ENCODE peak calls at places on chromosomes 4 and X, in nine cellular contexts. One of them, this sample, is unnamed. For H3K4me1, the result is how much of the 10 kb centered on the place peaks cover.

GRCh38 chr4:85496933-85497332 is 22.0 kb downstream of the ARHGAP24 start:
- DNase-seq in mesenchymal stem cell: peak
- DNase-seq in PC-3: peak
- DNase-seq in left ventricle myocardium inferior: no peak
- DNase-seq in sigmoid colon: no peak
- DNase-seq in IMR-90: peak
- DNase-seq in endothelial cell of umbilical vein: peak
- DNase-seq in ovary: no peak
- DNase-seq in transverse colon: no peak
- DNase-seq in this sample: no peak

GRCh38 chr4:103306870-103307345 is 108.8 kb upstream of the CENPE start:
- DNase-seq in PC-3: peak
- DNase-seq in transverse colon: peak
- DNase-seq in left ventricle myocardium inferior: no peak
- DNase-seq in sigmoid colon: peak
- DNase-seq in ovary: no peak
- DNase-seq in mesenchymal stem cell: no peak
- DNase-seq in IMR-90: no peak
- DNase-seq in endothelial cell of umbilical vein: no peak
- DNase-seq in this sample: peak

GRCh38 chrX:32392655-32393054 is 818.7 kb downstream of the DMD start:
- DNase-seq in PC-3: no peak
- DNase-seq in ovary: no peak
- DNase-seq in transverse colon: no peak
- DNase-seq in IMR-90: no peak
- DNase-seq in mesenchymal stem cell: no peak
- DNase-seq in sigmoid colon: no peak
- DNase-seq in left ventricle myocardium inferior: no peak
- DNase-seq in endothelial cell of umbilical vein: no peak
- DNase-seq in this sample: no peak

GRCh38 chr4:14149469-14150030 is 522.0 kb upstream of the BOD1L1 start:
- DNase-seq in PC-3: no peak
- DNase-seq in ovary: no peak
- DNase-seq in endothelial cell of umbilical vein: no peak
- DNase-seq in sigmoid colon: no peak
- DNase-seq in left ventricle myocardium inferior: no peak
- DNase-seq in mesenchymal stem cell: no peak
- DNase-seq in IMR-90: peak
- DNase-seq in transverse colon: no peak
- DNase-seq in this sample: no peak

GRCh38 chrX:110691446-110691845 is 104.2 kb downstream of the CHRDL1 start:
- DNase-seq in endothelial cell of umbilical vein: no peak
- DNase-seq in PC-3: no peak
- DNase-seq in IMR-90: no peak
- DNase-seq in sigmoid colon: no peak
- DNase-seq in left ventricle myocardium inferior: no peak
- DNase-seq in mesenchymal stem cell: no peak
- DNase-seq in ovary: no peak
- DNase-seq in transverse colon: no peak
- DNase-seq in this sample: no peak

GRCh38 chr4:37648084-37648817 is 37.9 kb downstream of the RELL1 start:
- DNase-seq in left ventricle myocardium inferior: peak
- DNase-seq in PC-3: peak
- DNase-seq in endothelial cell of umbilical vein: peak
- DNase-seq in sigmoid colon: peak
- DNase-seq in ovary: peak
- DNase-seq in transverse colon: peak
- DNase-seq in mesenchymal stem cell: peak
- DNase-seq in IMR-90: peak
- DNase-seq in this sample: peak

GRCh38 chr4:162847945-162848549 is 318.6 kb downstream of the NAF1 start:
- DNase-seq in sigmoid colon: no peak
- DNase-seq in transverse colon: no peak
- DNase-seq in PC-3: no peak
- DNase-seq in mesenchymal stem cell: no peak
- DNase-seq in left ventricle myocardium inferior: no peak
- DNase-seq in ovary: no peak
- DNase-seq in IMR-90: no peak
- DNase-seq in endothelial cell of umbilical vein: no peak
- DNase-seq in this sample: no peak

GRCh38 chrX:2500681-2501151 is at the start of the genes DHRSX and ZBED1:
- DNase-seq in IMR-90: no peak
- DNase-seq in left ventricle myocardium inferior: peak
- DNase-seq in mesenchymal stem cell: peak
- DNase-seq in sigmoid colon: no peak
- DNase-seq in ovary: peak
- DNase-seq in transverse colon: peak
- DNase-seq in endothelial cell of umbilical vein: no peak
- DNase-seq in PC-3: peak
- DNase-seq in this sample: peak

GRCh38 chr4:30828290-30828926 is 108.2 kb downstream of the PCDH7 start:
- DNase-seq in endothelial cell of umbilical vein: no peak
- DNase-seq in left ventricle myocardium inferior: no peak
- DNase-seq in ovary: no peak
- DNase-seq in sigmoid colon: no peak
- DNase-seq in IMR-90: peak
- DNase-seq in mesenchymal stem cell: peak
- DNase-seq in PC-3: no peak
- DNase-seq in transverse colon: no peak
- DNase-seq in this sample: no peak

GRCh38 chr4:118745357-118745756 is 60.2 kb downstream of the METTL14 start:
- DNase-seq in endothelial cell of umbilical vein: peak
- DNase-seq in sigmoid colon: no peak
- DNase-seq in left ventricle myocardium inferior: no peak
- DNase-seq in transverse colon: no peak
- DNase-seq in mesenchymal stem cell: no peak
- DNase-seq in PC-3: no peak
- DNase-seq in ovary: no peak
- DNase-seq in IMR-90: no peak
- DNase-seq in this sample: no peak

GRCh38 chrX:44314855-44315254 is 28.6 kb downstream of the EFHC2 start:
- DNase-seq in ovary: no peak
- DNase-seq in mesenchymal stem cell: no peak
- DNase-seq in sigmoid colon: no peak
- DNase-seq in transverse colon: no peak
- DNase-seq in PC-3: no peak
- DNase-seq in IMR-90: no peak
- DNase-seq in endothelial cell of umbilical vein: no peak
- DNase-seq in left ventricle myocardium inferior: no peak
- DNase-seq in this sample: no peak

GRCh38 chr4:16026155-16026761 is 57.6 kb downstream of the PROM1 start:
- DNase-seq in mesenchymal stem cell: peak
- DNase-seq in PC-3: peak
- DNase-seq in ovary: no peak
- DNase-seq in transverse colon: no peak
- DNase-seq in IMR-90: peak
- DNase-seq in endothelial cell of umbilical vein: peak
- DNase-seq in sigmoid colon: no peak
- DNase-seq in left ventricle myocardium inferior: no peak
- DNase-seq in this sample: peak

GRCh38 chr4:8819421-8820177 is 52.0 kb downstream of the HMX1 start:
- DNase-seq in endothelial cell of umbilical vein: no peak
- DNase-seq in transverse colon: peak
- DNase-seq in PC-3: no peak
- DNase-seq in sigmoid colon: peak
- DNase-seq in ovary: no peak
- DNase-seq in left ventricle myocardium inferior: no peak
- DNase-seq in mesenchymal stem cell: no peak
- DNase-seq in IMR-90: no peak
- DNase-seq in this sample: no peak

GRCh38 chrX:18864390-18864920 is 119.5 kb downstream of the PHKA2 start:
- DNase-seq in mesenchymal stem cell: no peak
- DNase-seq in left ventricle myocardium inferior: no peak
- DNase-seq in endothelial cell of umbilical vein: no peak
- DNase-seq in IMR-90: no peak
- DNase-seq in ovary: no peak
- DNase-seq in sigmoid colon: no peak
- DNase-seq in PC-3: no peak
- DNase-seq in transverse colon: no peak
- DNase-seq in this sample: no peak

GRCh38 chr4:114116861-114117260 is 137.4 kb upstream of the ARSJ start:
- DNase-seq in endothelial cell of umbilical vein: no peak
- DNase-seq in sigmoid colon: no peak
- DNase-seq in ovary: no peak
- DNase-seq in transverse colon: no peak
- DNase-seq in PC-3: no peak
- DNase-seq in left ventricle myocardium inferior: no peak
- DNase-seq in mesenchymal stem cell: no peak
- DNase-seq in IMR-90: no peak
- DNase-seq in this sample: no peak

GRCh38 chrX:29447867-29448266 is 767.5 kb upstream of the MAGEB2 start:
- DNase-seq in PC-3: no peak
- DNase-seq in mesenchymal stem cell: no peak
- DNase-seq in sigmoid colon: no peak
- DNase-seq in transverse colon: no peak
- DNase-seq in endothelial cell of umbilical vein: no peak
- DNase-seq in IMR-90: peak
- DNase-seq in ovary: no peak
- DNase-seq in left ventricle myocardium inferior: no peak
- DNase-seq in this sample: no peak

GRCh38 chrX:1564750-1565683 is 26.4 kb upstream of the AKAP17A start:
- DNase-seq in endothelial cell of umbilical vein: no peak
- DNase-seq in ovary: no peak
- DNase-seq in left ventricle myocardium inferior: no peak
- DNase-seq in sigmoid colon: no peak
- DNase-seq in IMR-90: no peak
- DNase-seq in mesenchymal stem cell: no peak
- DNase-seq in transverse colon: no peak
- DNase-seq in PC-3: peak
- DNase-seq in this sample: no peak

GRCh38 chr4:115711575-115711974 is 598.2 kb upstream of the NDST4 start:
- DNase-seq in PC-3: peak
- DNase-seq in endothelial cell of umbilical vein: no peak
- DNase-seq in ovary: no peak
- DNase-seq in left ventricle myocardium inferior: no peak
- DNase-seq in sigmoid colon: no peak
- DNase-seq in mesenchymal stem cell: peak
- DNase-seq in transverse colon: no peak
- DNase-seq in IMR-90: no peak
- DNase-seq in this sample: no peak

GRCh38 chr4:80322716-80323115 is 12.8 kb upstream of the CFAP299 start:
- DNase-seq in transverse colon: no peak
- DNase-seq in IMR-90: peak
- DNase-seq in PC-3: peak
- DNase-seq in left ventricle myocardium inferior: no peak
- DNase-seq in mesenchymal stem cell: peak
- DNase-seq in sigmoid colon: no peak
- DNase-seq in endothelial cell of umbilical vein: peak
- DNase-seq in ovary: no peak
- DNase-seq in this sample: no peak

GRCh38 chr4:10623241-10623640 is 61.3 kb downstream of the CLNK start:
- DNase-seq in endothelial cell of umbilical vein: no peak
- DNase-seq in transverse colon: no peak
- DNase-seq in IMR-90: peak
- DNase-seq in PC-3: peak
- DNase-seq in ovary: no peak
- DNase-seq in mesenchymal stem cell: no peak
- DNase-seq in left ventricle myocardium inferior: no peak
- DNase-seq in sigmoid colon: no peak
- DNase-seq in this sample: no peak
- H3K4me1 ChIP-seq in endothelial cell of umbilical vein: under half
- H3K4me1 ChIP-seq in transverse colon: under half
- H3K4me1 ChIP-seq in IMR-90: under half
- H3K4me1 ChIP-seq in PC-3: under half
- H3K4me1 ChIP-seq in ovary: under half
- H3K4me1 ChIP-seq in mesenchymal stem cell: under half
- H3K4me1 ChIP-seq in left ventricle myocardium inferior: under half
- H3K4me1 ChIP-seq in sigmoid colon: under half
- H3K4me1 ChIP-seq in this sample: under half

GRCh38 chr4:93072292-93072691 is 756.3 kb upstream of the ATOH1 start:
- DNase-seq in PC-3: no peak
- DNase-seq in endothelial cell of umbilical vein: no peak
- DNase-seq in sigmoid colon: no peak
- DNase-seq in left ventricle myocardium inferior: no peak
- DNase-seq in ovary: no peak
- DNase-seq in IMR-90: no peak
- DNase-seq in mesenchymal stem cell: no peak
- DNase-seq in transverse colon: no peak
- DNase-seq in this sample: no peak
- H3K4me1 ChIP-seq in PC-3: under half
- H3K4me1 ChIP-seq in endothelial cell of umbilical vein: under half
- H3K4me1 ChIP-seq in sigmoid colon: under half
- H3K4me1 ChIP-seq in left ventricle myocardium inferior: under half
- H3K4me1 ChIP-seq in ovary: under half
- H3K4me1 ChIP-seq in IMR-90: under half
- H3K4me1 ChIP-seq in mesenchymal stem cell: under half
- H3K4me1 ChIP-seq in transverse colon: under half
- H3K4me1 ChIP-seq in this sample: under half

DNA sequence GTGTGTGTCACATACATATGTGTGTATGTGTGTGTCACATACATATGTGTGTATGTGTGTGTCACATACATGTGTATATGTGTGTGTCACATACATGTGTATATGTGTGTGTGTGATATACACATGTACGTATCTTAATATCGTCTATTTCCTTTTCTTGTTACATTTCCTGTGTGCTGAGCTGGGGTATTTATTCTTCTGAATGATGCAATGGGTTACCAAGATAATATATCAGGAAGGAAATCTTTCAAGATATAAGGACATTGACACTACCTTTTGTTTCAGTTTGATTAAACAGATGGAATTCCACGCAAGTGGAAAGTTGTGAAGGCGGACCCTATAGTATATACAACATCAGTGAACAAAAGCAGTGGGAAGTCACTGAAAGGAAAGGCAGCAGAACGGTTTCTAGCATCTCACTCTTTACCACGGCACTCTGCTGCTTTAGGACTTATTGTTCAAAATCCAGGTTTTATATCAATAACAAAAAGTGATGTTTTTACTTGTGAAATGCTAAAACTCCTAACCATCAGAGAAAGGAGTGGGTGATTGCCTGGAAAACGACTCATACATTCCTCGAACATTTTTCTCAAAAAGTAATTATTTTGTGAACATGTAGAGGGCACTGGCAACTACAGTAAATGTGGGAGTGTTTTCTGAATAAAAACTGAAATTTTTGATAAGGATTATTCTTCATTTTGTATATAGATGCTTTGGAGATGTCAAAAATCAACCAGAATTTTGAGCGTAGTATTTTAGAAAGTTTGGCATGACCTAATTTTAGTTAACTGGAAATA is 43.1 kb upstream of the IL21 start:
- DNase-seq in mesenchymal stem cell: no peak
- DNase-seq in PC-3: no peak
- DNase-seq in ovary: no peak
- DNase-seq in sigmoid colon: no peak
- DNase-seq in left ventricle myocardium inferior: no peak
- DNase-seq in endothelial cell of umbilical vein: peak
- DNase-seq in IMR-90: peak
- DNase-seq in transverse colon: no peak
- DNase-seq in this sample: no peak
- H3K4me1 ChIP-seq in mesenchymal stem cell: under half
- H3K4me1 ChIP-seq in PC-3: under half
- H3K4me1 ChIP-seq in ovary: under half
- H3K4me1 ChIP-seq in sigmoid colon: under half
- H3K4me1 ChIP-seq in left ventricle myocardium inferior: under half
- H3K4me1 ChIP-seq in endothelial cell of umbilical vein: under half
- H3K4me1 ChIP-seq in IMR-90: under half
- H3K4me1 ChIP-seq in transverse colon: under half
- H3K4me1 ChIP-seq in this sample: under half

DNA sequence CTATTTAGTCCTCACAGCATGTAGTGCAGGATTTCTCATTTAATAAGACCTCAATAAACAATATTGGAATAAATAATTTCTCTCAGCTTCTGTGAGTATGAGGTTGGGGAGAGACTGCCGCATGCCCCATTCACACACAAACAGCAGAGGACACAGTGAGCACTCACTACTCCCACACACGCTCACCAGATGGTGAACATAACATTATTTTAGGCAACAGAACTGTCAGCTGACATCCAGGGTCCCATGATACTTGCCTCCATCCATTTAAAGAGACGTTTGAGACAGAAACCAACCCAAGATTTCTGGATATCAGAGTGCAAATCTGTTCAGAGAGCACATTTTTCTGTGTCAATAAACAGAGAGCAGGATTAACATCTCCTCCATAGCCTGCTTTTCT is 16.9 kb downstream of the GPRIN3 start:
- DNase-seq in transverse colon: no peak
- DNase-seq in PC-3: no peak
- DNase-seq in mesenchymal stem cell: no peak
- DNase-seq in ovary: no peak
- DNase-seq in endothelial cell of umbilical vein: no peak
- DNase-seq in left ventricle myocardium inferior: no peak
- DNase-seq in sigmoid colon: no peak
- DNase-seq in IMR-90: no peak
- DNase-seq in this sample: no peak
- H3K4me1 ChIP-seq in transverse colon: under half
- H3K4me1 ChIP-seq in PC-3: under half
- H3K4me1 ChIP-seq in mesenchymal stem cell: under half
- H3K4me1 ChIP-seq in ovary: under half
- H3K4me1 ChIP-seq in endothelial cell of umbilical vein: under half
- H3K4me1 ChIP-seq in left ventricle myocardium inferior: half or more
- H3K4me1 ChIP-seq in sigmoid colon: under half
- H3K4me1 ChIP-seq in IMR-90: under half
- H3K4me1 ChIP-seq in this sample: under half